ENCODE peak calls at places on chromosomes 4 and X, in four cellular contexts. J is HEK293T, T is T1000, G is A673. Q is an unnamed sample.

GRCh38 chr4:146371812-146372211 is 149.9 kb downstream of the SLC10A7 start:
- DNase-seq in J (no peak), T (no peak), G (peak), Q (peak)

GRCh38 chr4:53113433-53114215 is 251.5 kb downstream of the RASL11B start:
- DNase-seq in J (no peak), T (no peak), G (no peak), Q (no peak)

GRCh38 chrX:53831662-53832635 is 145.4 kb upstream of the HUWE1 start:
- DNase-seq in J (peak), T (no peak), G (peak), Q (peak)

GRCh38 chr4:100828986-100829685 is 311.3 kb upstream of the EMCN start:
- DNase-seq in J (no peak), T (no peak), G (no peak), Q (no peak)

GRCh38 chr4:3468804-3469203 is 5.7 kb downstream of the DOK7 start:
- DNase-seq in J (no peak), T (no peak), G (no peak), Q (no peak)

GRCh38 chr4:112127736-112128322 is 17.4 kb upstream of the FAM241A start:
- DNase-seq in J (no peak), T (no peak), G (peak), Q (peak)

GRCh38 chr4:76197971-76198410 is 15.6 kb downstream of the SCARB2 start:
- DNase-seq in J (no peak), T (no peak), G (no peak), Q (peak)

GRCh38 chr4:110059556-110060191 is 138.7 kb downstream of the ELOVL6 start:
- DNase-seq in J (no peak), T (no peak), G (no peak), Q (no peak)

GRCh38 chrX:72280210-72280882 is 3.3 kb upstream of the RPS4X start:
- DNase-seq in J (no peak), T (no peak), G (no peak), Q (no peak)

GRCh38 chr4:166006217-166006616 is 133.2 kb downstream of the TLL1 start:
- DNase-seq in J (no peak), T (no peak), G (no peak), Q (no peak)

GRCh38 chrX:10010686-10011085 is 43.5 kb downstream of the CLDN34 start:
- DNase-seq in J (no peak), T (no peak), G (peak), Q (peak)

GRCh38 chr4:100189820-100190642 is at the start of gene DDIT4L:
- DNase-seq in J (peak), T (no peak), G (peak), Q (peak)

GRCh38 chr4:184344435-184344834 is 126.8 kb upstream of the ENPP6 start:
- DNase-seq in J (no peak), T (no peak), G (no peak), Q (no peak)

GRCh38 chr4:26069218-26069617 is 155.2 kb downstream of the SMIM20 start:
- DNase-seq in J (peak), T (no peak), G (peak), Q (peak)

Q was measured in cardiac muscle cell.